ENCODE peak calls at places on chromosomes 7 and 10, in five cellular contexts. H is K562, Q is A549, K is GM23338, E is HCT116. X is an unnamed sample.

GRCh38 chr10:115975506-115975905 is 297.5 kb downstream of the GFRA1 start:
- DNase-seq in H (no peak), Q (no peak), K (peak; percentile 38), E (no peak), X (no peak)

GRCh38 chr10:22927661-22928403 is at the start of gene ARMC3:
- DNase-seq in H (peak; percentile 53), Q (peak; percentile 57), K (peak; percentile 93), E (peak; percentile 18), X (peak; percentile 2)

GRCh38 chr7:538764-539685 is 19.4 kb upstream of the PDGFA start:
- DNase-seq in H (no peak), Q (no peak), K (peak; percentile 39), E (no peak), X (no peak)

GRCh38 chr7:98870807-98871491 is 1.1 kb upstream of the TMEM130 start:
- DNase-seq in H (no peak), Q (no peak), K (no peak), E (no peak), X (no peak)

GRCh38 chr10:86203162-86203905 is 163.3 kb downstream of the GRID1 start:
- DNase-seq in H (no peak), Q (no peak), K (peak; percentile 75), E (no peak), X (no peak)

GRCh38 chr7:33738260-33738935 is 166.9 kb upstream of the BMPER start:
- DNase-seq in H (no peak), Q (no peak), K (no peak), E (no peak), X (no peak)

GRCh38 chr7:151661556-151661955 is 141.9 kb upstream of the RHEB start:
- DNase-seq in H (no peak), Q (no peak), K (no peak), E (no peak), X (no peak)

GRCh38 chr10:121284952-121285351 is 313.3 kb downstream of the FGFR2 start:
- DNase-seq in H (no peak), Q (no peak), K (no peak), E (no peak), X (no peak)

GRCh38 chr7:43569424-43569823 is 13.5 kb upstream of the STK17A start:
- DNase-seq in H (no peak), Q (no peak), K (no peak), E (no peak), X (no peak)

GRCh38 chr7:81036871-81037270 is 118.0 kb upstream of the SEMA3C start:
- DNase-seq in H (no peak), Q (no peak), K (no peak), E (no peak), X (no peak)

GRCh38 chr7:75866497-75867389 is 12.1 kb upstream of the RHBDD2 start:
- DNase-seq in H (peak; percentile 76), Q (peak; percentile 86), K (peak; percentile 90), E (peak; percentile 48), X (no peak)

GRCh38 chr7:64934478-64934877 is 31.4 kb downstream of the ZNF273 start:
- DNase-seq in H (no peak), Q (no peak), K (no peak), E (no peak), X (no peak)

GRCh38 chr10:113590581-113590980 is 37.7 kb downstream of the HABP2 start:
- DNase-seq in H (no peak), Q (no peak), K (no peak), E (no peak), X (no peak)

GRCh38 chr7:1555046-1555812 is 776 bp downstream of the TMEM184A start:
- DNase-seq in H (peak; percentile 85), Q (peak; percentile 98), K (peak; percentile 60), E (no peak), X (no peak)

GRCh38 chr10:90745565-90745964 is 112.3 kb downstream of the HTR7 start:
- DNase-seq in H (no peak), Q (no peak), K (no peak), E (no peak), X (no peak)

DNA sequence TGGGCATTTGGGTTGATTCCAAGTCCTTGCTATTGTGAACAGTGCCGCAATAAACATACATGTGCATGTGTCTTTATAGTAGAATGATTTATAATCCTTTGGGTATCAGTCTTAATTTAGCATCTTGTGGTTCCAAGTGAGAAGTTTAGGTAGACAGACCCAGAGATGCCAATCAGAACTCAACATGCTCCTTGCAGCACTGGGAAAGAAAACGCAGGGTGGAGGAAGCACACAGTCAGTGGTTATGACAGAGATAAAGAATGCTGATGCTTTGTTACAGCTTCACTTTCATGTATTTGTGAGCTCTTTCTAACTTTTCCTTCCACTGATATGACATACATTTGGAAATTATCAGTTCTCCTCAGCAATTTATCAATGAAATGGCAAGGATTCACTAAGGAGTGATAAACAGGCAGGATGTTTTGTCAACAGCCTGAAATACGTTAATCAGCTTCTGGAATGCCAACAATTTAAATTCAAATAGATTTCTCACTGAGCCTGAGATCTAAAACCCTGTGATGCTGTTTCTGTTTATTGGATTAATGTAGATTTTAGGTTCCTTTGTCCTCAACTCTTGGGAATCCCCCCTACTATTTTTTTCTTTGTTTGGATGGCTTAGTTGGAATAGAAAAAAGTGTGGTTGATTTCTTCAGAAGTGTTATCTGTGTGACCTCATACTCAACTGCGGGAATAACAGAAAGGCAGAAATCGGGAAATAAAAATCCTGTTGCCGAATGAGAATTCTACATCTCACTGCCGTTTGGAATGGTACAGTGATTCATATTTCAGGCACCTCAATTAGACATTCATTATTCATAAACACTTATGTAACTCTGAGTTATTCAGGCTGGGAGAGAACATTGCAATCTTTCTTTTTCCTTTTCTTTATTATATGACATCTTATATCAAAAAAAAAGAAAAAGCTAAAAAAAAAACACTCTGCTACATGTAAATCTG is 675.0 kb downstream of the CNTNAP2 start:
- DNase-seq in H (no peak), Q (no peak), K (peak; percentile 80), E (no peak), X (no peak)
- TF ChIP-seq REST in H (no peak), Q (no peak), K (no peak), E (no peak), X (no peak)

GRCh38 chr10:11162828-11163599 is 145.3 kb downstream of the CELF2 start:
- DNase-seq in H (no peak), Q (no peak), K (no peak), E (no peak), X (peak; percentile 92)
- TF ChIP-seq REST in H (no peak), Q (no peak), K (no peak), E (no peak), X (no peak)

GRCh38 chr10:87650838-87651237 is 8.8 kb upstream of the PAPSS2 start:
- DNase-seq in H (no peak), Q (no peak), K (no peak), E (no peak), X (no peak)

GRCh38 chr10:87651801-87652200 is 7.9 kb upstream of the PAPSS2 start:
- DNase-seq in H (no peak), Q (no peak), K (peak; percentile 86), E (no peak), X (no peak)

GRCh38 chr10:87656431-87657072 is 3.1 kb upstream of the PAPSS2 start:
- DNase-seq in H (peak; percentile 34), Q (peak; percentile 58), K (peak; percentile 84), E (no peak), X (peak; percentile 11)

GRCh38 chr10:87654212-87654611 is 5.5 kb upstream of the PAPSS2 start:
- DNase-seq in H (no peak), Q (no peak), K (no peak), E (no peak), X (no peak)

DNA sequence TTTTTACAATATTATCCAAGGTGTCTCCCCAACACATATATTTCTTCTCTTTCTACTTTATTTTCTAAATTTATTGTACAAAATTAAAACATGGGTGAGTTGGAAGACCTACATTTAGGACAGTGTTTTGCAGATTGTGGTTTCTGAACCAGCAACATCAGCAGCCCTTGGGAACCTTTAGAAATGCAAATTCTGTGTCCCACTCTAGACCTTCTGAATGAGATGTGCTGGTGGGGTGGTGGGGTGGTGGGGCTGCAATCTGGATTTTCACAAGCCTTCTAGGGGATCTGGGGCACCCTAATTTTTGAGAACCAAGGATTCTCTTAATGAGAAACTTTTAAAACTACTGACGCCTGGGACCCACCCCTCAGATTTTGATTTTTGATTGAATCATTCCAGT is 7.4 kb upstream of the PAPSS2 start:
- DNase-seq in H (no peak), Q (no peak), K (no peak), E (no peak), X (no peak)
- TF ChIP-seq REST in H (no peak), Q (no peak), K (no peak), E (no peak), X (no peak)

GRCh38 chr10:62850646-62851045 is 34.5 kb upstream of the EGR2 start:
- DNase-seq in H (no peak), Q (no peak), K (no peak), E (no peak), X (no peak)
- TF ChIP-seq REST in H (no peak), Q (no peak), K (no peak), E (no peak), X (no peak)

GRCh38 chr10:50027195-50027594 is 39.0 kb downstream of the AGAP6 start:
- DNase-seq in H (no peak), Q (no peak), K (no peak), E (no peak), X (no peak)
- TF ChIP-seq REST in H (no peak), Q (no peak), K (no peak), E (no peak), X (no peak)

X was measured in HL-60.